ENCODE peak calls at places on chromosomes 11 and 22, in ten cellular contexts. M, Q, N, A, H, K, T, L, X and D are unnamed samples.

GRCh38 chr11:2746401-2747230 is 46.8 kb upstream of the KCNQ1OT1 start:
- DNase-seq in M (no peak), Q (peak; percentile 55), N (no peak), A (no peak), H (no peak), K (no peak), T (no peak), L (no peak), X (no peak), D (no peak)

GRCh38 chr22:19879996-19880785 is 25.5 kb upstream of the GNB1L start:
- DNase-seq in M (no peak), Q (peak; percentile 54), N (no peak), A (no peak), H (no peak), K (no peak), T (no peak), L (no peak), X (no peak), D (no peak)

GRCh38 chr11:60872952-60873524 is 5.7 kb downstream of the ZP1 start:
- DNase-seq in M (no peak), Q (peak; percentile 48), N (no peak), A (no peak), H (no peak), K (peak; percentile 98), T (peak; percentile 78), L (no peak), X (no peak), D (no peak)

GRCh38 chr22:37121887-37122591 is 12.5 kb upstream of the TMPRSS6 start:
- DNase-seq in M (peak; percentile 87), Q (no peak), N (peak; percentile 95), A (peak; percentile 88), H (no peak), K (peak; percentile 71), T (no peak), L (peak; percentile 77), X (no peak), D (no peak)

GRCh38 chr11:125257751-125258150 is 93.2 kb downstream of the PKNOX2 start:
- DNase-seq in M (no peak), Q (no peak), N (no peak), A (no peak), H (no peak), K (no peak), T (no peak), L (no peak), X (no peak), D (no peak)

GRCh38 chr11:44955019-44955738 is 4.5 kb upstream of the TP53I11 start:
- DNase-seq in M (no peak), Q (peak; percentile 78), N (no peak), A (no peak), H (no peak), K (peak; percentile 78), T (peak; percentile 97), L (no peak), X (no peak), D (peak; percentile 57)

GRCh38 chr11:117915219-117915618 is 14.0 kb downstream of the TMPRSS13 start:
- DNase-seq in M (no peak), Q (peak; percentile 48), N (no peak), A (no peak), H (no peak), K (no peak), T (no peak), L (no peak), X (no peak), D (peak; percentile 28)

GRCh38 chr22:21642584-21643448 is 714 bp downstream of the SDF2L1 start:
- DNase-seq in M (peak; percentile 77), Q (no peak), N (peak; percentile 22), A (peak; percentile 38), H (peak; percentile 75), K (peak; percentile 69), T (peak; percentile 69), L (peak; percentile 37), X (peak; percentile 77), D (peak; percentile 82)

GRCh38 chr11:67058506-67058905 is 1.9 kb downstream of the RHOD start:
- DNase-seq in M (no peak), Q (no peak), N (no peak), A (no peak), H (no peak), K (no peak), T (no peak), L (no peak), X (no peak), D (no peak)

GRCh38 chr11:10809373-10810199 is 860 bp upstream of the EIF4G2 start:
- DNase-seq in M (peak; percentile 50), Q (no peak), N (no peak), A (peak; percentile 7), H (no peak), K (peak; percentile 85), T (peak; percentile 70), L (peak; percentile 47), X (peak; percentile 70), D (peak; percentile 51)

GRCh38 chr11:33930317-33931021 is 38.6 kb upstream of the LMO2 start:
- DNase-seq in M (no peak), Q (peak; percentile 68), N (no peak), A (no peak), H (no peak), K (peak; percentile 8), T (no peak), L (no peak), X (no peak), D (peak; percentile 60)

GRCh38 chr11:87455180-87455579 is 417.4 kb downstream of the TMEM135 start:
- DNase-seq in M (no peak), Q (no peak), N (no peak), A (no peak), H (no peak), K (no peak), T (no peak), L (no peak), X (no peak), D (no peak)

GRCh38 chr11:123472236-123472935 is 42.3 kb downstream of the GRAMD1B start:
- DNase-seq in M (no peak), Q (no peak), N (no peak), A (no peak), H (no peak), K (no peak), T (no peak), L (no peak), X (no peak), D (no peak)

GRCh38 chr22:22714600-22715361 is 70.4 kb downstream of the GGTLC2 start:
- DNase-seq in M (peak; percentile 45), Q (peak; percentile 47), N (no peak), A (no peak), H (no peak), K (no peak), T (no peak), L (no peak), X (no peak), D (no peak)

GRCh38 chr22:45308624-45309421 is 911 bp upstream of the FAM118A start:
- DNase-seq in M (no peak), Q (no peak), N (peak; percentile 15), A (no peak), H (no peak), K (no peak), T (no peak), L (no peak), X (no peak), D (peak; percentile 68)

GRCh38 chr11:25776238-25776637 is 555.7 kb upstream of the ANO3 start:
- DNase-seq in M (no peak), Q (no peak), N (no peak), A (no peak), H (no peak), K (no peak), T (no peak), L (no peak), X (no peak), D (no peak)

GRCh38 chr22:39317084-39317755 is 2.2 kb downstream of the RPL3 start:
- DNase-seq in M (no peak), Q (no peak), N (no peak), A (peak; percentile 11), H (no peak), K (peak; percentile 57), T (no peak), L (no peak), X (no peak), D (no peak)